ENCODE peak calls at places on chromosomes 11 and 22, in seven cellular contexts. One of them, this sample, is unnamed.

GRCh38 chr11:83666149-83666548 is 380.0 kb upstream of the CCDC90B start:
- DNase-seq in heart left ventricle: no peak
- DNase-seq in colonic mucosa: no peak
- DNase-seq in fibroblast of lung: no peak
- DNase-seq in right lobe of liver: no peak
- DNase-seq in BE2C: no peak
- DNase-seq in transverse colon: no peak
- DNase-seq in this sample: no peak

GRCh38 chr11:116352881-116353280 is 419.9 kb downstream of the BUD13 start:
- DNase-seq in heart left ventricle: no peak
- DNase-seq in colonic mucosa: no peak
- DNase-seq in fibroblast of lung: no peak
- DNase-seq in right lobe of liver: no peak
- DNase-seq in BE2C: no peak
- DNase-seq in transverse colon: no peak
- DNase-seq in this sample: no peak

GRCh38 chr11:120057028-120057330 is 80.9 kb downstream of the TRIM29 start:
- DNase-seq in heart left ventricle: no peak
- DNase-seq in colonic mucosa: no peak
- DNase-seq in fibroblast of lung: no peak
- DNase-seq in right lobe of liver: no peak
- DNase-seq in BE2C: no peak
- DNase-seq in transverse colon: no peak
- DNase-seq in this sample: no peak

GRCh38 chr11:86244063-86244521 is 461 bp upstream of the EED start:
- DNase-seq in heart left ventricle: peak
- DNase-seq in colonic mucosa: peak
- DNase-seq in fibroblast of lung: no peak
- DNase-seq in right lobe of liver: peak
- DNase-seq in BE2C: peak
- DNase-seq in transverse colon: peak
- DNase-seq in this sample: peak

GRCh38 chr22:48287031-48287430 is 1524.6 kb downstream of the TBC1D22A start:
- DNase-seq in heart left ventricle: no peak
- DNase-seq in colonic mucosa: no peak
- DNase-seq in fibroblast of lung: no peak
- DNase-seq in right lobe of liver: no peak
- DNase-seq in BE2C: no peak
- DNase-seq in transverse colon: no peak
- DNase-seq in this sample: no peak

GRCh38 chr22:40853961-40854360 is 2.5 kb downstream of the ST13 start:
- DNase-seq in heart left ventricle: no peak
- DNase-seq in colonic mucosa: no peak
- DNase-seq in fibroblast of lung: peak
- DNase-seq in right lobe of liver: no peak
- DNase-seq in BE2C: no peak
- DNase-seq in transverse colon: no peak
- DNase-seq in this sample: no peak

GRCh38 chr11:100831929-100832480 is 144.9 kb downstream of the ARHGAP42 start:
- DNase-seq in heart left ventricle: no peak
- DNase-seq in colonic mucosa: no peak
- DNase-seq in fibroblast of lung: peak
- DNase-seq in right lobe of liver: peak
- DNase-seq in BE2C: no peak
- DNase-seq in transverse colon: no peak
- DNase-seq in this sample: no peak

GRCh38 chr11:46277623-46278386 is at the start of gene CREB3L1:
- DNase-seq in heart left ventricle: peak
- DNase-seq in colonic mucosa: peak
- DNase-seq in fibroblast of lung: peak
- DNase-seq in right lobe of liver: no peak
- DNase-seq in BE2C: peak
- DNase-seq in transverse colon: peak
- DNase-seq in this sample: no peak

GRCh38 chr11:71453021-71453910 is at the start of gene NADSYN1:
- DNase-seq in heart left ventricle: peak
- DNase-seq in colonic mucosa: peak
- DNase-seq in fibroblast of lung: peak
- DNase-seq in right lobe of liver: peak
- DNase-seq in BE2C: peak
- DNase-seq in transverse colon: peak
- DNase-seq in this sample: peak

GRCh38 chr11:71456294-71456693 is 3.3 kb downstream of the NADSYN1 start:
- DNase-seq in heart left ventricle: no peak
- DNase-seq in colonic mucosa: no peak
- DNase-seq in fibroblast of lung: no peak
- DNase-seq in right lobe of liver: no peak
- DNase-seq in BE2C: no peak
- DNase-seq in transverse colon: no peak
- DNase-seq in this sample: no peak

GRCh38 chr11:71452354-71453020 is 516 bp upstream of the NADSYN1 start:
- DNase-seq in heart left ventricle: peak
- DNase-seq in colonic mucosa: peak
- DNase-seq in fibroblast of lung: peak
- DNase-seq in right lobe of liver: peak
- DNase-seq in BE2C: no peak
- DNase-seq in transverse colon: peak
- DNase-seq in this sample: peak

GRCh38 chr11:71453911-71454304 is 905 bp downstream of the NADSYN1 start:
- DNase-seq in heart left ventricle: no peak
- DNase-seq in colonic mucosa: no peak
- DNase-seq in fibroblast of lung: no peak
- DNase-seq in right lobe of liver: no peak
- DNase-seq in BE2C: no peak
- DNase-seq in transverse colon: no peak
- DNase-seq in this sample: no peak

DNA sequence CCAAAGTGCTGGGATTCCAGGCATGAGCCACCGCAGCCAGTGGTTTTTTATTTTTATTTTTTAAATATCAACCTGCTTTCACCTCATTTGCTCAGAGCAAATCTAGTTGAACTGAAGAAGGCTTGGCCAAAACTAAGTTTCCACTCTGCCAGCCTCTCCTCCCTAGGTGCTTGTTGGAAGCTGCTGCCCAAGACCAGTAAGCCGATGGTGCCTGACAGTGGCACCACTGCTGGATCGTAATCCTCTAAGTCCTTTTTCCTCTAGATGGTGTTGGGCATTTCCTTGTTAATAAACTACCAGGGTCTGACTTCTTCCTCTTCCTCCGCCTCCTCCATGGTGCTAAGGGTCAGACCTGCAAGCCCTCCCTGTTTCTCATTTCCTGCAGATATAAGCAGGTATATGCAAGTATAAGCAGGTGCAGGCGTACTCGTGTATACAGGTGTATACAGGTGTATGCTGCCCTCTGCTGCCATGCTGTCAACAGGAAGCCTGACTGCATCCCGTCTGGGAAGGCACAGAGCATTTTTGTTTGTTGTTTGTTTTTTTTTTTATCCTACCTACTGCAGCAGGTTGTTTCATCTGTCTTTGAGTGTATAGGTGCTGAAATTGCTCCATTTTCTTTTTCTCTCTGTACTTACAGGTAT is 1.6 kb downstream of the NADSYN1 start:
- DNase-seq in heart left ventricle: no peak
- DNase-seq in colonic mucosa: peak
- DNase-seq in fibroblast of lung: no peak
- DNase-seq in right lobe of liver: no peak
- DNase-seq in BE2C: no peak
- DNase-seq in transverse colon: peak
- DNase-seq in this sample: no peak
- TF ChIP-seq CTCF in heart left ventricle: no peak
- TF ChIP-seq CTCF in colonic mucosa: no peak
- TF ChIP-seq CTCF in fibroblast of lung: no peak
- TF ChIP-seq CTCF in right lobe of liver: peak
- TF ChIP-seq CTCF in BE2C: no peak
- TF ChIP-seq CTCF in transverse colon: peak
- TF ChIP-seq CTCF in this sample: peak

DNA sequence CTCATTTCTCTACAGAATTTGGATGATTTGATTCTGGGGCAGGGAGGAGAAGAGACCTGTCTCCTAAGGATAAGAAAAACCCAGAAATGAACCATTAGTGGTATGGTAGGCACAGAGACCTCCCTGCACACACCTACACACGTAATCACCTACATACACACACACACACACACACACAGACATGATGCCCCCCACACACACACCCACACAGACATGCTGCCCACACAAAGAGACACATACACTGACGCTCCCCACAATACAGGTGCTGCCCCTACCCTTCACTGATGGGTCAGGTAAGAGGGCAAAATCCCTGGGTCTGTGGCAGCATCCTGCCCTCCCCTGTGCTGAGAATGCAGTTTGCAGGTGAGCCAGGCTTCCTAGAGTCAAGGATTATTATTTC is 1.1 kb upstream of the SYT7 start:
- DNase-seq in heart left ventricle: no peak
- DNase-seq in colonic mucosa: no peak
- DNase-seq in fibroblast of lung: no peak
- DNase-seq in right lobe of liver: no peak
- DNase-seq in BE2C: no peak
- DNase-seq in transverse colon: no peak
- DNase-seq in this sample: no peak
- H3K4me3 ChIP-seq in heart left ventricle: no peak
- H3K4me3 ChIP-seq in colonic mucosa: no peak
- H3K4me3 ChIP-seq in fibroblast of lung: no peak
- H3K4me3 ChIP-seq in right lobe of liver: no peak
- H3K4me3 ChIP-seq in BE2C: no peak
- H3K4me3 ChIP-seq in transverse colon: no peak
- H3K4me3 ChIP-seq in this sample: no peak

DNA sequence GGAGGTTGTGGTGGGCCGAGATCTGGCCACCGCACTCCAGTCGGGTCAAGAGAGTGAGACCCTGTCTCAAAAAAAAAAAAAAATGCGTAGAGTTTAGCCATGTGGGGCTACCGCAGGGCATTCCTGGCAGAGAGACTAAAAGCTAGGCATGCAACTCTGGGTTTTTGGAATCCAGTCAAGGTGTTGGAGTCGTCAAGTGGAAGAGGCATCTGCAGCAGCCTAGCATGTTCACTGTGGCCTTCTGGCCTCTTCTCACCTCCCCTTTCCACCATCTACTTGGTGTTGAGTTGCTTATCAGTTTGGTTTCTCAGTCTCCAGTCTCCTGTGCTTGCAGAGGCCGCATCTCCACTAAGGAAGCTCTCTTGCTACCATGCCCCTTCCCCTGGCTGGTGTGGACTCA is 572.5 kb downstream of the NTM start:
- DNase-seq in heart left ventricle: no peak
- DNase-seq in colonic mucosa: no peak
- DNase-seq in fibroblast of lung: no peak
- DNase-seq in right lobe of liver: no peak
- DNase-seq in BE2C: no peak
- DNase-seq in transverse colon: no peak
- DNase-seq in this sample: no peak
- TF ChIP-seq CTCF in heart left ventricle: no peak
- TF ChIP-seq CTCF in colonic mucosa: no peak
- TF ChIP-seq CTCF in fibroblast of lung: no peak
- TF ChIP-seq CTCF in right lobe of liver: no peak
- TF ChIP-seq CTCF in BE2C: no peak
- TF ChIP-seq CTCF in transverse colon: no peak
- TF ChIP-seq CTCF in this sample: no peak

GRCh38 chr11:108906826-108907225 is 242.0 kb downstream of the DDX10 start:
- DNase-seq in heart left ventricle: no peak
- DNase-seq in colonic mucosa: no peak
- DNase-seq in fibroblast of lung: peak
- DNase-seq in right lobe of liver: no peak
- DNase-seq in BE2C: no peak
- DNase-seq in transverse colon: no peak
- DNase-seq in this sample: no peak
- H3K4me3 ChIP-seq in heart left ventricle: no peak
- H3K4me3 ChIP-seq in colonic mucosa: no peak
- H3K4me3 ChIP-seq in fibroblast of lung: no peak
- H3K4me3 ChIP-seq in right lobe of liver: no peak
- H3K4me3 ChIP-seq in BE2C: no peak
- H3K4me3 ChIP-seq in transverse colon: no peak
- H3K4me3 ChIP-seq in this sample: no peak

GRCh38 chr11:63682045-63682915 is 980 bp downstream of the RTN3 start:
- DNase-seq in heart left ventricle: peak
- DNase-seq in colonic mucosa: peak
- DNase-seq in fibroblast of lung: peak
- DNase-seq in right lobe of liver: peak
- DNase-seq in BE2C: peak
- DNase-seq in transverse colon: peak
- DNase-seq in this sample: no peak
- TF ChIP-seq CTCF in heart left ventricle: no peak
- TF ChIP-seq CTCF in colonic mucosa: no peak
- TF ChIP-seq CTCF in fibroblast of lung: no peak
- TF ChIP-seq CTCF in right lobe of liver: no peak
- TF ChIP-seq CTCF in BE2C: no peak
- TF ChIP-seq CTCF in transverse colon: peak
- TF ChIP-seq CTCF in this sample: no peak

DNA sequence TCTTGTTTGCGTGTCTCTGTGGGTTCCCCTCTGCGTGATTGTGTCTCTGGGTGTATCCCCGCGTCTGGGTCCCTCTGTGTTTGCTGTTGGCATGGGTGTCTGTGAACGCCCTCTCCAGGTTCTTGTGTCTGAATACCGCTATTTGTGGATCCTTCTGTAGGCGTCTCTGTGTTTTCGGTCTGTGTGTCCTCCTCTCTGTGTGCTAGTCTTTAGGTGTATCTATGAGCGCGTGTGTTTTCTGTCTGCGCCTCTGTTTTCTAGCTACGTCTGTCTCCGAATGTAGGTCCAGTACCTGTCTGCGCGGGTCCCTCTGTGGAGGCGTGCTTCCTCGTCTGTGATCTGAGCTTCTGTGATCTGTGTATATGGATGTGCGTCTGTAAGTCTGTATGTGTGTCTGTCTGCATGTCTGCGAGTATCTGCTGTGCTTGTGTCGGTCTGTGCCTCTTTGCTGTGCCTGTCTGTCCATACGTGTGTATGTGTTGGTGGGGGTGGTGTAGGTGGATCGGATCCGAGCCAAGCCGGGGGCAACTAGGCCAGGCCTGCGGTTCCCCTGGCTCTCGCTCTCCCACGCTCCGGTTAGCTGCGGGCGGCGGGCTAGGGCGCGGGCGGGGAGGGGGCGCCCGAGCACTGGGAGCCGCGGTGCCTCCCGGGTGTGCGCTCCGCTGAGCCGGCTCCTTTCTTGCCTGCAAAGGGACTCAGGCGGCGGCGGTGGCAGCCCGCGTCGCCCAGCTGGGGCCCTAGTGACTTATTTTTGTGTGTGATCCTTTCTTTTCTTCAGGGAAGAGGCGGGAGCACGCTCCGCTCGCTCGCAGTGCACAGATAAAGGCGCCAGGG is 105.3 kb upstream of the E2F8 start:
- DNase-seq in heart left ventricle: peak
- DNase-seq in colonic mucosa: no peak
- DNase-seq in fibroblast of lung: peak
- DNase-seq in right lobe of liver: peak
- DNase-seq in BE2C: no peak
- DNase-seq in transverse colon: no peak
- DNase-seq in this sample: no peak
- H3K4me3 ChIP-seq in heart left ventricle: peak
- H3K4me3 ChIP-seq in colonic mucosa: peak
- H3K4me3 ChIP-seq in fibroblast of lung: peak
- H3K4me3 ChIP-seq in right lobe of liver: peak
- H3K4me3 ChIP-seq in BE2C: peak
- H3K4me3 ChIP-seq in transverse colon: peak
- H3K4me3 ChIP-seq in this sample: no peak

GRCh38 chr11:92211576-92212167 is 12.9 kb upstream of the FAT3 start:
- DNase-seq in heart left ventricle: no peak
- DNase-seq in colonic mucosa: no peak
- DNase-seq in fibroblast of lung: peak
- DNase-seq in right lobe of liver: peak
- DNase-seq in BE2C: peak
- DNase-seq in transverse colon: no peak
- DNase-seq in this sample: no peak
- TF ChIP-seq CTCF in heart left ventricle: peak
- TF ChIP-seq CTCF in colonic mucosa: no peak
- TF ChIP-seq CTCF in fibroblast of lung: peak
- TF ChIP-seq CTCF in right lobe of liver: peak
- TF ChIP-seq CTCF in BE2C: peak
- TF ChIP-seq CTCF in transverse colon: peak
- TF ChIP-seq CTCF in this sample: peak

This sample was measured in LNCaP clone FGC.